ENCODE peak calls at places on chromosomes 2 and 18, in five cellular contexts. Z is prostate gland, C is adrenal gland, Y is heart right ventricle, H is tibial artery. W is an unnamed sample.

GRCh38 chr18:63819780-63820179 is 44.6 kb downstream of the SERPINB7 start:
- DNase-seq in Z (no peak), C (no peak), Y (no peak), H (no peak), W (no peak)

GRCh38 chr2:102848366-102848839 is 86.6 kb downstream of the TMEM182 start:
- DNase-seq in Z (no peak), C (peak; percentile 74), Y (peak; percentile 76), H (peak; percentile 65), W (no peak)

GRCh38 chr2:237300755-237301154 is 113.2 kb downstream of the COL6A3 start:
- DNase-seq in Z (no peak), C (no peak), Y (no peak), H (no peak), W (no peak)

GRCh38 chr2:5938566-5938896 is 246.3 kb downstream of the SOX11 start:
- DNase-seq in Z (peak; percentile 12), C (no peak), Y (no peak), H (no peak), W (no peak)

GRCh38 chr2:179936654-179937053 is 70.4 kb downstream of the CWC22 start:
- DNase-seq in Z (no peak), C (peak; percentile 29), Y (no peak), H (no peak), W (peak; percentile 40)

GRCh38 chr2:187453078-187453641 is 5.1 kb upstream of the CALCRL start:
- DNase-seq in Z (no peak), C (no peak), Y (no peak), H (no peak), W (no peak)

GRCh38 chr2:15748736-15749323 is 157.2 kb downstream of the DDX1 start:
- DNase-seq in Z (no peak), C (peak; percentile 25), Y (no peak), H (no peak), W (peak; percentile 10)

GRCh38 chr2:200788129-200788718 is 23.5 kb upstream of the BZW1 start:
- DNase-seq in Z (peak; percentile 17), C (no peak), Y (no peak), H (no peak), W (no peak)

GRCh38 chr18:23336072-23336471 is 117.0 kb upstream of the RIOK3 start:
- DNase-seq in Z (no peak), C (no peak), Y (peak; percentile 60), H (no peak), W (no peak)

GRCh38 chr18:69469444-69469919 is 68.8 kb downstream of the DOK6 start:
- DNase-seq in Z (no peak), C (no peak), Y (no peak), H (no peak), W (peak; percentile 31)

GRCh38 chr18:13797157-13797611 is 26.8 kb upstream of the MC5R start:
- DNase-seq in Z (no peak), C (no peak), Y (no peak), H (no peak), W (no peak)

GRCh38 chr18:49846718-49847470 is 33.6 kb upstream of the ACAA2 start:
- DNase-seq in Z (no peak), C (no peak), Y (no peak), H (no peak), W (no peak)

GRCh38 chr2:128155970-128156369 is 65.0 kb downstream of the UGGT1 start:
- DNase-seq in Z (no peak), C (no peak), Y (no peak), H (no peak), W (no peak)

GRCh38 chr2:163887182-163887581 is 151.4 kb upstream of the FIGN start:
- DNase-seq in Z (no peak), C (no peak), Y (no peak), H (no peak), W (no peak)
- H3K9me3 ChIP-seq in Z (no peaks in the 10 kb centered on the region), C (no peaks in the 10 kb centered on the region), Y (peaks cover under 1% of the 10 kb centered on the region), H (no peaks in the 10 kb centered on the region), W (no peaks in the 10 kb centered on the region)

GRCh38 chr18:79470547-79470946 is 74.8 kb downstream of the NFATC1 start:
- DNase-seq in Z (no peak), C (no peak), Y (no peak), H (no peak), W (no peak)

GRCh38 chr18:79472176-79472575 is 76.4 kb downstream of the NFATC1 start:
- DNase-seq in Z (no peak), C (no peak), Y (no peak), H (no peak), W (no peak)

GRCh38 chr18:79471048-79471447 is 75.3 kb downstream of the NFATC1 start:
- DNase-seq in Z (peak; percentile 73), C (no peak), Y (no peak), H (no peak), W (no peak)

GRCh38 chr18:79469751-79470150 is 74.0 kb downstream of the NFATC1 start:
- DNase-seq in Z (no peak), C (no peak), Y (no peak), H (no peak), W (no peak)

GRCh38 chr18:79472946-79473345 is 77.2 kb downstream of the NFATC1 start:
- DNase-seq in Z (no peak), C (no peak), Y (no peak), H (no peak), W (no peak)
- H3K9me3 ChIP-seq in Z (no peaks in the 10 kb centered on the region), C (no peaks in the 10 kb centered on the region), Y (no peaks in the 10 kb centered on the region), H (no peaks in the 10 kb centered on the region), W (no peaks in the 10 kb centered on the region)

GRCh38 chr2:2749206-2749598 is 418.1 kb upstream of the MYT1L start:
- DNase-seq in Z (no peak), C (no peak), Y (no peak), H (no peak), W (no peak)
- H3K9me3 ChIP-seq in Z (no peaks in the 10 kb centered on the region), C (no peaks in the 10 kb centered on the region), Y (peaks cover 9% of the 10 kb centered on the region), H (no peaks in the 10 kb centered on the region), W (peaks cover 18% of the 10 kb centered on the region)

GRCh38 chr2:226671177-226671676 is 128.4 kb downstream of the IRS1 start:
- DNase-seq in Z (no peak), C (no peak), Y (no peak), H (no peak), W (no peak)

GRCh38 chr2:226669905-226670304 is 129.7 kb downstream of the IRS1 start:
- DNase-seq in Z (no peak), C (no peak), Y (no peak), H (no peak), W (no peak)

GRCh38 chr2:226669249-226669648 is 130.4 kb downstream of the IRS1 start:
- DNase-seq in Z (no peak), C (no peak), Y (no peak), H (no peak), W (no peak)

GRCh38 chr2:226665306-226665831 is 134.3 kb downstream of the IRS1 start:
- DNase-seq in Z (no peak), C (no peak), Y (no peak), H (no peak), W (no peak)

DNA sequence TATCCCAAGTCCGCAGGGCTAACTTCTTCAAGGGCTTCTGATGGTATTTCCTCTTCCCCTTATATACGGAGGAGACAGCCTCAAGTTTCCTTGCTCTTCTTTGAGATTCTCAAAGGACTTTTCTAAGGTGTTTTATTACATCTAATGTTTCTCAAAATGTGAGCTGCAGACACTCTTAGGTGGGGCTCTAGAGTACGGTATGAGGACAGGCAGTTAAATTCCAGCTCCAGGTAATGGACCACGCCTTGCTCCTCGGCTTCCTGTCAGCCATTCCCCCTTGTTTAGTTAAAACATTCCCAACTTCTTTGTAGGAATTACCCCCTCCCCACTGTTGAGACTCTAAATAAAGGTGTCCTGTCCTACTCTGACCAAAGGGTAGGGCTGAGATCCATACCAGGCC is 131.9 kb downstream of the IRS1 start:
- DNase-seq in Z (no peak), C (no peak), Y (no peak), H (no peak), W (no peak)
- H3K9me3 ChIP-seq in Z (no peaks in the 10 kb centered on the region), C (no peaks in the 10 kb centered on the region), Y (no peaks in the 10 kb centered on the region), H (no peaks in the 10 kb centered on the region), W (no peaks in the 10 kb centered on the region)

GRCh38 chr2:234111523-234111922 is 61.0 kb downstream of the SPP2 start:
- DNase-seq in Z (no peak), C (no peak), Y (no peak), H (no peak), W (no peak)
- H3K9me3 ChIP-seq in Z (no peaks in the 10 kb centered on the region), C (no peaks in the 10 kb centered on the region), Y (no peaks in the 10 kb centered on the region), H (no peaks in the 10 kb centered on the region), W (no peaks in the 10 kb centered on the region)

GRCh38 chr18:52136532-52136931 is 203.5 kb upstream of the DCC start:
- DNase-seq in Z (no peak), C (no peak), Y (no peak), H (no peak), W (no peak)
- H3K9me3 ChIP-seq in Z (no peaks in the 10 kb centered on the region), C (no peaks in the 10 kb centered on the region), Y (peaks cover 23% of the 10 kb centered on the region), H (no peaks in the 10 kb centered on the region), W (no peaks in the 10 kb centered on the region)

DNA sequence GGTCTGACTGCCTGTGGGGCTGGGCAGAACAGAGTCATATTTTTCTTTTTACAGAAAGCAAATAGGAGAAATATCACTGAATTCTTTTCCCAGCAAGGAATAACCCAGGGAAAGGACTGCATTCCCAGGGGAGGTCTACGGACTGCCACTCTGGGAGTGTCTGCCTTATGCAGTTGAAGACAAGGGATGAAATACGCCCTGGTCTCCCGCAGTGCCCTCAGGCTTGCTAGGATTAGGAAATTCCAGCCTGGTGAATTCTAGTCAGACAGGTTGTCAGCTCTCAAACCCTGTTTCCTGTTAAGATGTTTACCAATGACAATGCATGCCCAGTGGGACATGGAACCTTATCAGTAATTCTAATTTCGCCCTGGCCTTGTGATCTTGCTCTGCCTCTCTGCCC is 30.3 kb upstream of the PDK1 start:
- DNase-seq in Z (no peak), C (no peak), Y (no peak), H (no peak), W (peak; percentile 8)
- H3K9me3 ChIP-seq in Z (no peaks in the 10 kb centered on the region), C (no peaks in the 10 kb centered on the region), Y (peaks cover 18% of the 10 kb centered on the region), H (peaks cover 11% of the 10 kb centered on the region), W (peaks cover 19% of the 10 kb centered on the region)

GRCh38 chr2:715847-716573 is 38.8 kb upstream of the TMEM18 start:
- DNase-seq in Z (no peak), C (no peak), Y (no peak), H (no peak), W (no peak)
- H3K9me3 ChIP-seq in Z (no peaks in the 10 kb centered on the region), C (no peaks in the 10 kb centered on the region), Y (no peaks in the 10 kb centered on the region), H (no peaks in the 10 kb centered on the region), W (no peaks in the 10 kb centered on the region)

DNA sequence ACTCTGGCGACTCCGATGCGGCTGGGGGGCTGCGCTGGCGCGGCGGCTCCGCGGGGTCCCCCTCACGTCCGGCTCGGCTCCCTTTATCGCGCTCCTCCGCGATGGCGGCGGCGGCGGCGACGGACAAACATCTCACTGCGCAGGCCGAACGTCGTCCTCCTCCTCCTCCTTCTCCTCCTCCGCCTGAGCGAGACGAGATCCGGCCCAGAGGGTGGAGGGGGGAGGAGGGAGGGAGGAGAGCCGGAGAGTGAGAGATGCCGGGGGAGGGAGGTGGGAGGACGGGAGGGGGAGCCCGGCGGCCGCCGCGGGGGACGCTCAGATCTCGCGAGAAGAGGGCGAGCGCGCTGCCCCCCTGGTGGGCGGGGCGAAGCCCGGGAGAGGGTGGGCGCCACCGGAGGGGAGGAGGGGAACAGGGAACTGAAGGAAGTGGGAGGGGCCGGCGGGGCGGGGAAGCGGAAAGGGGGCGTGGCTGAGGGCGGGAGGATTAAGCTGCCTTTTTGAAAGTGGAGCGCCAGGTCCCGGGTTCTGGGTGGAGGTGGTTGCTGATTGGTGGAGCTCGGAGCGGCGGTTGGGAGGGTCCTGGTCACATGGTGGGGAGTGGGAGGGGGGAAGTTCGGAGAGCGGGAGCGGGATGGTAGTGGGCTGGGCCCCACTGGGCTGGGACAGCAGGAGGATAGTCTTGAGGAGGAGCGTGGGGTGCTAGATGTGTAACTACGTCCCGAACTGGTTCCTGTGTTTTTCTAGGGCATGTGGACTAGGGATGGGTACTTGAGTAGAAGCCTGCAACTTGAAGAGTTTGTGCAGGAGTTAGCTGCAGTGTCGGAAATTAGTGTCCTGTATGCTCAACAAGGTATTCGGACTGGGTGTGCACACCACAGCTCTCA is at the start of gene CUL3:
- DNase-seq in Z (peak; percentile 99), C (peak; percentile 99), Y (peak; percentile 100), H (peak; percentile 98), W (peak; percentile 99)
- H3K9me3 ChIP-seq in Z (no peaks in the 10 kb centered on the region), C (no peaks in the 10 kb centered on the region), Y (no peaks in the 10 kb centered on the region), H (no peaks in the 10 kb centered on the region), W (no peaks in the 10 kb centered on the region)